ENCODE peak calls at places on chromosomes 11 and 22, in four cellular contexts. O is HFF-Myc, S is glutamatergic neuron, M is astrocyte of the cerebellum. X is an unnamed sample.

GRCh38 chr22:29130490-29130889 is 57.7 kb downstream of the KREMEN1 start:
- DNase-seq in M (no peak), O (no peak), S (no peak), X (no peak)

GRCh38 chr22:42511401-42511891 is 8.2 kb downstream of the RRP7A start:
- DNase-seq in S (no peak), M (no peak), O (no peak), X (no peak)

GRCh38 chr11:3000032-3000961 is 8.2 kb upstream of the NAP1L4 start:
- DNase-seq in O (no peak), S (no peak), M (peak), X (no peak)

GRCh38 chr11:63951779-63952536 is 13.2 kb downstream of the NAA40 start:
- DNase-seq in O (no peak), S (no peak), M (no peak), X (peak)

GRCh38 chr11:9758676-9759518 is 95.0 kb downstream of the SWAP70 start:
- DNase-seq in O (peak), S (peak), M (no peak), X (peak)

GRCh38 chr11:124670732-124671131 is 2.8 kb downstream of the SIAE start:
- DNase-seq in O (no peak), S (no peak), M (no peak), X (peak)

GRCh38 chr11:2700415-2701211 is 819 bp upstream of the KCNQ1OT1 start:
- DNase-seq in O (no peak), M (no peak), S (peak), X (peak)

GRCh38 chr11:119726585-119727522 is 2.1 kb downstream of the NECTIN1 start:
- DNase-seq in M (no peak), O (no peak), S (no peak), X (no peak)

GRCh38 chr11:88308576-88308975 is 29.0 kb downstream of the CTSC start:
- DNase-seq in M (no peak), S (no peak), O (no peak), X (no peak)

GRCh38 chr11:78370406-78371172 is 47.0 kb downstream of the GAB2 start:
- DNase-seq in S (no peak), M (no peak), O (no peak), X (no peak)

GRCh38 chr11:80096736-80097135 is 655.9 kb upstream of the TENM4 start:
- DNase-seq in O (peak), M (peak), S (no peak), X (no peak)

GRCh38 chr22:42920101-42920820 is 63.2 kb upstream of the ARFGAP3 start:
- DNase-seq in S (no peak), M (no peak), O (no peak), X (no peak)

GRCh38 chr11:75223954-75224643 is 16.5 kb upstream of the TPBGL start:
- DNase-seq in M (no peak), O (no peak), S (no peak), X (no peak)
- TF ChIP-seq CTCF in M (no peak), O (no peak), S (no peak), X (no peak)

DNA sequence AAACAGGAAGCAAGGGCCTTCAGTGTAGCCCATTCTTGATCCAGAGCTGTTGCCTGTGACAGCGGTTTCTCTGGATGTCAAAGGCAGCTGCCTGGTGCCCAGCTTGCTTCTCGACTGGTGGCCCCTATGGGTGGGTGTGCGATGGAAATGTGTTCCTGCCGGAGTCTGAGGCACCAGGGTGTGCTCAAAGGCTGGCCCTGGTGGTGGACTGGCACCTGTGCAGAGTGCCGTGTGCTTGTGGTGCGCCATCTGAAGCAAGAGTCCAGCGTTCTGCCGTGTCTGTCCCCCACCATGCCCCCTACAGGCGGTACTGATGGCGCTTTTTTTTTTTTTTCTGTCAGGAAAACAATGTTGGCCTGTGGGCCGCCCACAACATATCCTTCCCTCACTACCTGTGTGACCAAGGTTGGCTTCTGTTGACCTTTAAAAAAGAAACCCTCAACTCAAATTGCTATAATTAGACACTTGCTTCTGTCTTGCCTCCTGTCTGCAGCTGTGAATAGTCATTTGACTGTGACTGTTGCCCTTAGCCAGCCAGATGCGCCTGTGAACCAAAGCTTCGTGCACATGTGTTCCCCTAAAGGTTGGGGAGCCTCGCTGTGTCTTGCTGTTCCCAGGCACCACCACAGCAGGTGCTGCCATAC is 4.7 kb upstream of the RANBP1 start:
- DNase-seq in M (no peak), O (no peak), S (peak), X (peak)
- TF ChIP-seq CTCF in M (peak), O (peak), S (peak), X (peak)

GRCh38 chr22:38153821-38154562 is 27.6 kb downstream of the PLA2G6 start:
- DNase-seq in M (no peak), S (no peak), O (no peak), X (no peak)
- TF ChIP-seq CTCF in M (peak), S (no peak), O (peak), X (no peak)

DNA sequence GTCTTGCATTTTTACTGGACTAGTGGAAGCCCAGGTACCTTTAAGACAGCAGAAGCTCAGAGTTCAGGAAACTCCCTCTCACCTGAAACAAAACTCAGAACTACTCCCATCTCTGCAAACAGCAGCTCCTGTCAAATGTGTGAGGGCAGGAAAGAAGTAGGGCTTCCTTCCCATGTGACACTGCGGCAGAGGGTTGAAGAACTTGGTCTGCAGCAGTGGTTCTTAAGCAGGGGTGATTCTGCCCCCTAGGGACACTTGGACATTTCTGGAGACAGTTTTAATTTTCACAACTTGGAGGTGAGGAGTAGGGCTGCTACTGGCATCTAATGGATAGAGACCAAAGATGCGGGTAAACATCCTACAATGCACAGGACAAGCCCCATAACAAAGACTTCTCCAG is 63.4 kb downstream of the RCN1 start:
- DNase-seq in S (no peak), O (no peak), M (peak), X (peak)
- TF ChIP-seq CTCF in S (no peak), O (peak), M (peak), X (no peak)

DNA sequence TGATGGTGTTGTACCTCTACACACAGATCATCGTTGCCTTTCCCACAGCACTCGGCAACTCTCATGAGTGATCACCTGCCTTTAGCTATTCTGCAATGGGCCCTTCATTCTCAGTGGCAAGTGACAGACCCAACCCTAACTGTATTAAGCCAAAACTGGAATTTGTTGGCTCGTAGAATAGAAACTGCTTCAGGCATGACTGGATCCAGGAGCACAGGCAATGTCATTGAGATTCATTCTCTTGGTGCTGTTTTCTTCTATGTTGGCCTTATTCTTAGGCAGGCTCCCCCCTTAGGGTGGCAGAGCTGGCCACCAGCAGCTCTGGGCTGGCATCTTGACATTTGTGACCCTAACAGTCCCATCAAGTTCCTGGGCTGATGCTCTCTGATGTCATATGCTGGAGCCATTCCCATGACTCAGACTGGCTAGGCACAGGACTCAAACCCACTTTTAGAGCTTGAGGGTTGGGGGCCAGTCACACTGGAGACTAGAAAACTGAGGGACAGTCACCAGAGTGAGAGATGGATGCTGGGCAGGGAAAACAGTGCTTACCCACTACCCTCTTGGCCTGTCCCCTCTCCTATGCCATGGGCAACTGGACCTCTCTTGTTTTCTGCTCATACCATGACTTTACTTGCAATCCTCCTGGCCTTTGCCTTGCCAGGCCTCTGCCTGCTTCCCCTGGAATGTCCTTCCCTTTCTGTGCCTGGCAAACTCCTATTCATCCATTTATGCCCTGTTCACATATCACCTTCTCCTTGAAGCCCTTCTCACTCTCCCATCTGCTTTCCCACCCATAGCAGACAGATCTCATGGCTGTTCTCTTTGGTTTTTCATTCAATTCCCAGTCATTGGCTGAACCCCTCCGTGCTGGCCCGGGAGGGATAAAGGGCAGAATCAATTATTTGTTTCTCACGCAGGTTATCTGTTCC is 7.1 kb upstream of the CDC42EP2 start:
- DNase-seq in M (no peak), S (no peak), O (no peak), X (no peak)
- TF ChIP-seq CTCF in M (no peak), S (no peak), O (no peak), X (no peak)

GRCh38 chr11:75427181-75427580 is 5.8 kb downstream of the KLHL35 start:
- DNase-seq in M (no peak), O (no peak), S (no peak), X (no peak)

GRCh38 chr11:75423721-75424120 is 9.3 kb downstream of the KLHL35 start:
- DNase-seq in M (no peak), O (no peak), S (no peak), X (no peak)

GRCh38 chr11:75426720-75427086 is 6.3 kb downstream of the KLHL35 start:
- DNase-seq in O (no peak), S (no peak), M (no peak), X (no peak)

GRCh38 chr11:75424396-75424795 is 8.6 kb downstream of the KLHL35 start:
- DNase-seq in O (no peak), M (no peak), S (no peak), X (no peak)

GRCh38 chr11:75425422-75425821 is 7.6 kb downstream of the KLHL35 start:
- DNase-seq in S (no peak), O (no peak), M (no peak), X (peak)
- TF ChIP-seq CTCF in S (no peak), O (peak), M (peak), X (peak)

DNA sequence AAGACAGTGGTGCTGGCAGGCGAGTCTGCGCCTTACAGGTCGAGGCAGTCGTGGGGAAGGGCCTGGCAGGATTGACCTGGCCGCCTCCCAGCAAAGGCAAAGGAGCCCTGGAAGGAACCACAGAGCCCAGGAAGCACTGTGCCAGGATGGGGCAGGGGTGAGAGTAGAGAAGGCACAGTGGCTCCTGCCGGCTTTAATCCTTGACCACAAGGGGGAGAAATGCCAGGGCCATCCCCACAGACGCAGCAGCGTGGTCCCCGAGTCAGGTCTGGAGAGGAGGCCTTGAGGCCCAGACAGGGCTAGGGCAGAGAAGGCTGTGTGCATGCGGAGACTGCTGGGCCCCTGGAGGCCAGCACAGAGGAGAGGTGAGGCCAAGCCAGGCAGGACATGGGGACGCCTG is 9.9 kb upstream of the NDUFS8 start:
- DNase-seq in O (no peak), M (no peak), S (peak), X (peak)
- TF ChIP-seq CTCF in O (peak), M (peak), S (no peak), X (peak)

DNA sequence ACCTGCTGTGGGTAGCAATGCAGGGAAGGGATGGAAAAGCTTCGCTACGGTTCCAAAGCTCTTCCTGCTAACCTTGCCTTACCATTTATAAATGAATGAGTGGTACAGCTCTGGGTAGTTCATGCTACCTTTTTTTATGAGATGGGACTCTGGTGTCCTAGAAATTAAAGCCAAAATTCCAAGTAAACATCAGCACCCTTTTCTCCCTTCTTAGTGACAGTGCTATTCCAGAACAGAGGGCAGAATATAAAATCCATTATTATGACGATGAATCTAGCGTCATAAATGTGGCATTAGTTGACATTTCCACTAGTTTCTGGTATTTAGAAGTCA is 447 bp upstream of the SVIP start:
- DNase-seq in M (no peak), O (no peak), S (no peak), X (no peak)
- TF ChIP-seq CTCF in M (no peak), O (no peak), S (peak), X (no peak)

X was measured in NB4.